ENCODE peak calls at places on chromosomes 3 and 15, in five cellular contexts. U, L, B, V and E are unnamed samples.

GRCh38 chr15:98745650-98746374 is 97.5 kb downstream of the IGF1R start:
- DNase-seq in B (no peak), V (no peak), L (no peak), U (no peak), E (no peak)

GRCh38 chr3:8494332-8494731 is 7.3 kb upstream of the LMCD1 start:
- DNase-seq in B (no peak), U (no peak), V (no peak), L (no peak), E (no peak)

GRCh38 chr3:27244374-27244773 is 124.8 kb downstream of the NEK10 start:
- DNase-seq in L (no peak), B (no peak), U (no peak), V (no peak), E (no peak)

GRCh38 chr3:70728311-70728710 is 415.9 kb upstream of the MDFIC2 start:
- DNase-seq in L (no peak), U (no peak), V (no peak), B (no peak), E (no peak)

GRCh38 chr3:37640636-37641375 is 220.9 kb upstream of the CTDSPL start:
- DNase-seq in U (no peak), V (no peak), B (no peak), L (no peak), E (no peak)

GRCh38 chr3:33315826-33316225 is 38.6 kb downstream of the FBXL2 start:
- DNase-seq in B (no peak), L (no peak), V (no peak), U (no peak), E (no peak)

GRCh38 chr3:50419595-50419994 is 60.3 kb upstream of the TMEM115 start:
- DNase-seq in B (no peak), U (no peak), L (no peak), V (no peak), E (no peak)

GRCh38 chr3:160653514-160653913 is 23.4 kb upstream of the ARL14 start:
- DNase-seq in U (no peak), B (no peak), V (no peak), L (no peak), E (no peak)

GRCh38 chr3:171320721-171321120 is 139.5 kb downstream of the TNIK start:
- DNase-seq in B (no peak), L (no peak), V (no peak), U (no peak), E (no peak)

GRCh38 chr3:56753206-56753605 is 48.5 kb downstream of the ARHGEF3 start:
- DNase-seq in L (no peak), B (no peak), U (no peak), V (no peak), E (no peak)

GRCh38 chr3:94269763-94270162 is 206.9 kb downstream of the NSUN3 start:
- DNase-seq in B (no peak), L (no peak), V (no peak), U (no peak), E (no peak)

GRCh38 chr15:46280753-46281521 is 646.1 kb downstream of the SQOR start:
- DNase-seq in V (no peak), L (peak), U (no peak), B (no peak), E (no peak)

GRCh38 chr15:40308844-40309189 is 1.1 kb upstream of the PLCB2 start:
- DNase-seq in B (no peak), U (no peak), V (no peak), L (no peak), E (no peak)

GRCh38 chr15:73927003-73927475 is 777 bp downstream of the LOXL1 start:
- DNase-seq in V (peak), B (peak), L (no peak), U (peak), E (no peak)

GRCh38 chr3:46552538-46552937 is 13.6 kb downstream of the LRRC2 start:
- DNase-seq in B (no peak), L (no peak), U (no peak), V (no peak), E (no peak)

GRCh38 chr3:13141991-13142412 is 68.8 kb upstream of the IQSEC1 start:
- DNase-seq in V (no peak), B (no peak), L (no peak), U (no peak), E (peak)

GRCh38 chr3:15899438-15899837 is 101.7 kb upstream of the ANKRD28 start:
- DNase-seq in V (no peak), B (no peak), U (no peak), L (no peak), E (no peak)

GRCh38 chr3:141413387-141414140 is 45.3 kb downstream of the ZBTB38 start:
- DNase-seq in V (no peak), B (no peak), U (no peak), L (no peak), E (no peak)

GRCh38 chr3:171366043-171366442 is 94.2 kb downstream of the TNIK start:
- DNase-seq in V (no peak), B (no peak), U (no peak), L (no peak), E (no peak)

GRCh38 chr15:38069506-38069905 is 135.1 kb downstream of the TMCO5A start:
- DNase-seq in V (no peak), L (peak), B (no peak), U (no peak), E (peak)

GRCh38 chr3:7546219-7546618 is 685.3 kb downstream of the GRM7 start:
- DNase-seq in V (no peak), L (no peak), B (peak), U (no peak), E (no peak)

GRCh38 chr3:44045476-44046275 is 196.0 kb upstream of the TOPAZ1 start:
- DNase-seq in L (peak), V (no peak), B (peak), U (no peak), E (no peak)

DNA sequence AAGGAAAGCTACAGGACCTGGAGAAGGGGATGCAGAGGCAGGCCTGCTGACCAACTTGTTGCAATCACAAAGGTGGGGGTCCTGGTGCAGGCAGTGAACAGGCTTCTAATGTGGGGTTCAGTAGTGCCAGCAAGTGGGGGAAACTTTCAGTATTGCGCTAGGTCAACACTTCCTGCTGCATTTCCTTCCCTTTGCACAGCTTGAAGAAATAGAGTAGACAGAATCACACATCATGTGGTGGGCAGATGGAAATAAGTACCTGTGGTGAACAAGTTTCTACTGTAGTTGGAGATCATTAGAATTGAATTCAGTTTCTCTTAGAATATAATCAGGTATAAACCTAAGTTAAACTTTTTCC is 63.4 kb downstream of the RGMA start:
- DNase-seq in V (no peak), U (no peak), L (no peak), B (no peak), E (no peak)
- H3K27ac ChIP-seq in V (peak), U (no peak), L (no peak), B (no peak), E (no peak)

DNA sequence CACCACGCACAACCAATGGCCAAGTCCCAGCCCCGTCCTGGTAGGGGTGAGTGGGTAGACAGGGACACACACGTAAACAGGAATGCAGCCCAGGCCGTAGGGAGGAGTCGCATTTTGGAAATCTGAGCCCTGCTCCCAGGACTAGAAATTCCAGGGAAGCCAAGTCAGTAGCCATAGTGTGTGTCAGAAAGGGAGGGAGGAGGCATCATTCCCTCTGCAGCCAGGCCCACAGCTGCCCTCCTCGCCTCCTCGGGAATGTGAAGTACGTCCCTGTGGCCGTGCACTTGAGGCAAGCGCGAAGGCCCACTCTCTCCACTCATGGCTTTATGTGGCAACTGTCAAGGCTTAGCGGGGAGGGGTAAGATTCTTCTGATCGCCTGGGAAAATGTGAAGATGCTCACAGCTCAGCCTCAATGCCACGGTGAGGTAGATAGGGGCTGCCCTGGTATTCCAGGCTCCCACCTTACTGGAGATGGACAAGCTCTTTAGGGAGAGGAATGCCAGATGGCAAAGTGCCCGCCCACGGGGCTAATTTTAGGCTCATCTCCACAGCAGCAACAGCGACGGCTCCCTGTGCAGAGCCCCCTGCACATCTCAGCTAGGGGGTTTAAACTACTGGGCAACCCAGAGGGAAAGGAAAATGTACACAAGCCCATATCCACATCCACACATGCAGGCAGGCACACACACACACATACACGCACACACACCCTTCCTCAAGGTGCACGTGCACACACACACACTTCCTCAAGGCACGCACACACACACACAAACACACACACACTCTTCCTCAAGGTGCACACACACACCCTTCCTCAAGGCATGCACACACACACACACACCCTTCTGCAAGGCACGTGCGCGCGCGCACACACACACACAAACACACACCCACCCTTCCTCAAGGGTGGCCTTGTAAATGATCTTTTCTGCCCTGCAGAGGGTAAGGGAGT is 65.5 kb downstream of the ADCY5 start:
- DNase-seq in L (peak), B (no peak), V (no peak), U (no peak), E (no peak)
- H3K27ac ChIP-seq in L (no peak), B (no peak), V (no peak), U (no peak), E (no peak)

DNA sequence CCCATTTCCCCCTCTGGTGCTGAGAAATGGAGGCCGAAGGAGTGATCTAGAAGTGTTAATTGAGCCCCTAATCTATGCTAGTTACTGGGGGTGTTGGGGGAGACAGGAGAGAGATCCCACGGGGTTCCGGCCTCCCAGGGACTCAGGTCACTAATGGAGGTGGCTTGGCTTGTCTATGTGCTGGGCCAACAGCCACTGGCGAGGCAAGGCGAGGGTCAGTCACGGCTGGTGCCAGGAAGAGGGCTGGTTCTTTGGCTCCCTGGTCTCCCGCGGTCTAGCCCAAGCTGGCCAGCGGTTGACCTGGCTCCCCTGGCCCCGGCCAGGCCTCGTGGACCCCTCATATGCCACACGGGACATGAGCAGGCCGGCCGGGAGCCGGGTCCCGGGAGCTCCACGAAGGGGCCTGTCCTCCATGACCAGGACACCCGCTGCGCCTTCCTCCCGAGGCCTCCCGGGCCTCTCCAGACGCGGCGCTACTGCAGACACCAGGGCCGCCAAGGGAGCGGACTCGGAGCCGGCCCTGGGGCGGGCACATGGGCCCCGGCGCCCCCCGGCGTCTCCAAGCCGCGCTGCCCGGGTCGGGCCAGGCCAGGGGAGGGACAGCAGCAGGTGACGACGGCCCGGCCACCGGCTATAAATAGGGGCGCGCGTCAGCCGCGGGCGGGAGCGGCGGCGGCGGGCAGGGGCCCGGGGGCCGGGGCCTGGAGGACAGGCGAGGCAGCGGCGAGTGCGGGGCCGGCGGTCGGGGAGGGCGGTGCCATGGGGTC is at the start of gene ALPK3:
- DNase-seq in U (no peak), L (peak), V (peak), B (peak), E (no peak)
- H3K27ac ChIP-seq in U (no peak), L (peak), V (peak), B (peak), E (no peak)

DNA sequence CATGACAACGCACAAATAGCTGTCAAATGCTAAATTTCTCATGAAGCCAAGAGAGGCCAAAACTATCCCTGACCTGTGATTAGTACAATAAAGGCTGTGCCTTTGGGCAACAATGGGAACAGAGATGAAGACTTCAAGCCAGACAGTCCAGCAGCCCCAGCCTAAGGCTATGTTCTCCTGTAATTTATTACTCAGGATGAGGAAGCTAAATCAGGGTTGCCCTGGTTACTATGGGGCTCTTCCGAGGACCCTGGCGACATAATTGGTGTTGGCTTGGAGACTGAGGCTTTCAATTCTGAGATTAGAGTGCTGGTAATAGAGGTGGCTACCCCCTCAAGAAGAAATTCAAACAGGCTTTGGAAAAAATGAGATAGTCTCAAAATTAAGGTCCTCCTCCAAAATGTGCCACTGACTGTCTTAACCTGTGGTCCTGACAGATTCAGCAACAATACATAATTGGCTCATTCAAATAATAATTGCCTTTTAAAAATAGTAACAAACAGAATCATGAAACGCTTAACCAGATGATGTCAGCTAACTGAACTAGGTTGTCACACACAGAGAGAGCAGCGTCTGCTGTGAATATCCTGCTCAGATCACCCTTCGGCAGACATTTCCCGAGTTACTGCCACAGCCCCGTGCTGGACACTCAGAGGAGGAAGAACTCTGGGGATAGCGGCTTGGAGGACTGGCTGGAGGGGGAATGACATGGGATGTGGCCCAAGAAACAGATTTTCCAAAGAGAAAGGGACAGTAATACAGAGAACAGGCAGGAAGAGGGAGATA is 43.0 kb downstream of the NSMCE3 start:
- DNase-seq in L (peak), V (no peak), U (no peak), B (no peak), E (no peak)
- H3K27ac ChIP-seq in L (peak), V (no peak), U (no peak), B (no peak), E (no peak)

GRCh38 chr3:186757214-186757613 is 26.2 kb upstream of the EIF4A2 start:
- DNase-seq in B (no peak), L (no peak), V (no peak), U (no peak), E (no peak)

GRCh38 chr3:186759231-186759930 is 24.0 kb upstream of the EIF4A2 start:
- DNase-seq in U (no peak), V (no peak), L (no peak), B (no peak), E (no peak)

GRCh38 chr3:186757686-186758220 is 25.6 kb upstream of the EIF4A2 start:
- DNase-seq in V (no peak), B (no peak), L (no peak), U (no peak), E (no peak)

GRCh38 chr3:186760883-186761447 is 22.4 kb upstream of the EIF4A2 start:
- DNase-seq in B (no peak), U (no peak), L (no peak), V (no peak), E (no peak)

DNA sequence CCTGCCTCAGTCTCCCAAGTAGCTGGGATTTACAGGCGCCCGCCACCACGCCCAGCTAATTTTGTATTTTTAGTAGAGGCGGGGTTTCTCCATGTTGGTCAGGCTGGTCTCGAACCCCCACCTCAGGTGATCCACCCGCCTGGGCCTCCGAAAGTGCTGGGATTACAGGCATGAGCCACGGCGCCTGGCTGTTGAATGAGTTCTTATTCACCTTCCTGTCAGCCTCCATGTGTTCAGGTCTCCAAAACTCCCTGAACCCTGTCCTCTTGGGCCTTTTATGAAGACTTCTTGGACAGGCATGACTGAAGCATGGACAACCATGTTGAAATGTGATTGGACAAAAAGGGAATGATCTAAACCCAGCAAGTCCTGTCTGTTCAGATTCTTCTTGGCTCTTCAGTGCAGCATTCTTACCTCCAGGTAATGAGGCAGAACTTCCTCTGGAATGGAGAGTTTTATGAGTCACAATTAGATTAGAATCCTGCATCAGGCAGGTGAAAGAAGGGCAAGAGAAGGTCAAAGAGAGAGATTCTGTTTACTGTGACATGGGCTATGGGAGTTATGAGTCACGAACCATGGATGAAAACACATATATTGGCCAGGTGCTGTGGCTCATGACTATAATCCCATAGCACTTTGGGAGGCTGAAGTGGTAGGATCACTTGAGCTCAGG is 23.1 kb upstream of the EIF4A2 start:
- DNase-seq in V (no peak), L (no peak), B (no peak), U (no peak), E (peak)
- H3K27ac ChIP-seq in V (no peak), L (no peak), B (no peak), U (no peak), E (peak)

DNA sequence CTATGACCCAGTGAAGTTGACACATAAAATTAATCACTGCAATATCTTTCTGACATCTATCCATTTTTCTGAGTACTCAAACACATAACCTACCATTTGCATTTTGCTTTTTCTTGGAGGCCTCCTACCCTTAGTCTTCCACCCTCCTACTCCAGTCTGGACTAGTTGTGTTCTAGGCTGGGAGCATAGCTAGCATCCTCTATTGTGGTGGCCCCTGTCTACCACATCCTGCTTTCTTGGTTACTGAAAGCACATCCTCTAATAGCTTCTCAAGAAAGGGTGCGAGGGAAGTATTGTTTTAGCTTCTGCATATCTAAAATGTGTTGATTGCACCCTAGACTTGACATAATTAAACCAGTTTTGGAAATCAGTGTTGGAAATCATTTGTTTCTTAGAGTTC is 176.5 kb downstream of the THSD4 start:
- DNase-seq in V (no peak), U (no peak), B (no peak), L (no peak), E (no peak)
- H3K27ac ChIP-seq in V (no peak), U (no peak), B (no peak), L (no peak), E (no peak)

DNA sequence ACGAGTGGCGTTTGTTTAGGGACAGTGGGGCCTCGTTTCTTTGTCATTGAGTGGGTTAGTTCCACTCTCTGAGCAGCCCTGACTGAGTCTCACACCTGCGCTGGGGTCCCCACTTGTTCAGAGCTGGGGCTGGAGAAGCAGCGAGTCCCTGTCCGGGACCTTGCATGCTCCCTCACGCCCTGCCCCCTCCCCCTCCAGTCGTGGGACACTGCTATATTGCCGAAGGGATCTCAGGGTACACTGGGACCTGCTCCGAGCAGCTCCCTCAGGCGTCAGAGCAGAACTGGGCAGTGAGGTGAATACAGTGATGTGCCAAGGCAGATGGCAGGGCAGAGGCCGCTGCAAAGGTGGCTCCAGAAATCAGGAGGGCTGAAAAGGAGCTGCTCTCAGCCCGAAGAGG is 59.9 kb upstream of the KLF13 start:
- DNase-seq in U (no peak), L (no peak), B (no peak), V (no peak), E (no peak)
- H3K27ac ChIP-seq in U (no peak), L (no peak), B (no peak), V (no peak), E (no peak)